ENCODE peak calls at places on chromosomes 12 and 14, in seven cellular contexts. H, N, O, T, K, I and X are unnamed samples.

GRCh38 chr12:106281056-106281782 is 21.3 kb upstream of the TCP11L2 start:
- DNase-seq in K (no peak), T (no peak), H (no peak), O (no peak), N (no peak), I (no peak), X (no peak)

GRCh38 chr12:92034858-92035401 is 110.7 kb downstream of the BTG1 start:
- DNase-seq in N (peak), H (peak), I (peak), K (peak), O (peak), T (no peak), X (no peak)

GRCh38 chr14:99946652-99947489 is 118.4 kb upstream of the EVL start:
- DNase-seq in H (no peak), K (no peak), T (peak), O (peak), I (no peak), N (peak), X (peak)

GRCh38 chr12:93772003-93772402 is 94.8 kb downstream of the CRADD start:
- DNase-seq in T (no peak), N (no peak), K (no peak), O (no peak), I (no peak), H (no peak), X (no peak)

GRCh38 chr12:15601210-15601800 is 187.9 kb downstream of the EPS8 start:
- DNase-seq in O (no peak), I (no peak), N (no peak), H (no peak), T (no peak), K (no peak), X (no peak)

GRCh38 chr14:75831971-75832370 is 149.8 kb downstream of the TGFB3 start:
- DNase-seq in I (no peak), K (no peak), H (no peak), T (no peak), O (peak), N (no peak), X (peak)

GRCh38 chr12:129901256-129901655 is 2.6 kb downstream of the TMEM132D start:
- DNase-seq in I (no peak), N (no peak), H (no peak), O (no peak), T (no peak), K (no peak), X (no peak)

GRCh38 chr12:76637807-76638206 is 78.2 kb upstream of the OSBPL8 start:
- DNase-seq in I (no peak), T (no peak), N (no peak), K (no peak), O (no peak), H (no peak), X (no peak)

GRCh38 chr14:90109858-90110257 is 48.1 kb downstream of the KCNK13 start:
- DNase-seq in I (no peak), K (peak), N (peak), T (peak), O (peak), H (peak), X (peak)

GRCh38 chr14:68736519-68736918 is 56.3 kb downstream of the ZFP36L1 start:
- DNase-seq in T (no peak), O (no peak), H (no peak), N (no peak), K (no peak), I (no peak), X (no peak)

GRCh38 chr12:77402726-77403125 is 337.4 kb upstream of the E2F7 start:
- DNase-seq in I (no peak), K (no peak), O (no peak), N (no peak), H (no peak), T (no peak), X (no peak)

GRCh38 chr12:1878695-1879094 is 39.8 kb downstream of the CACNA2D4 start:
- DNase-seq in N (peak), K (no peak), O (no peak), H (no peak), T (peak), I (no peak), X (no peak)

GRCh38 chr12:58745348-58746125 is 174.8 kb downstream of the LRIG3 start:
- DNase-seq in T (no peak), K (no peak), O (no peak), I (no peak), N (no peak), H (no peak), X (peak)

GRCh38 chr12:49789992-49790391 is 38.2 kb downstream of the NCKAP5L start:
- DNase-seq in N (no peak), I (no peak), O (no peak), K (no peak), H (peak), T (no peak), X (no peak)

GRCh38 chr12:12315838-12316237 is 34.2 kb downstream of the MANSC1 start:
- DNase-seq in K (no peak), H (no peak), I (no peak), N (no peak), T (no peak), O (no peak), X (no peak)

GRCh38 chr12:6792522-6793201 is 3.3 kb downstream of the CD4 start:
- DNase-seq in N (no peak), O (no peak), K (no peak), I (no peak), H (peak), T (no peak), X (no peak)

GRCh38 chr14:33532581-33532980 is 418.3 kb downstream of the EGLN3 start:
- DNase-seq in T (no peak), K (no peak), H (no peak), O (no peak), N (no peak), I (no peak), X (no peak)

GRCh38 chr14:36504805-36505192 is 15.2 kb downstream of the NKX2-1 start:
- DNase-seq in H (no peak), K (no peak), T (no peak), N (no peak), O (no peak), I (no peak), X (no peak)

GRCh38 chr14:24705840-24706239 is 71.8 kb upstream of the GZMB start:
- DNase-seq in H (no peak), N (no peak), I (peak), O (no peak), T (no peak), K (no peak), X (no peak)

GRCh38 chr12:27246774-27247173 is 2.7 kb downstream of the STK38L start:
- DNase-seq in I (no peak), T (no peak), K (no peak), H (no peak), O (no peak), N (no peak), X (no peak)

GRCh38 chr12:107760207-107760816 is 625 bp downstream of the PRDM4 start:
- DNase-seq in I (no peak), N (peak), T (peak), O (peak), K (no peak), H (peak), X (no peak)

GRCh38 chr14:32679927-32680612 is 258.6 kb upstream of the NPAS3 start:
- DNase-seq in T (no peak), H (no peak), I (no peak), K (no peak), N (no peak), O (no peak), X (no peak)

GRCh38 chr14:99357856-99358390 is 85.9 kb upstream of the BCL11B start:
- DNase-seq in I (no peak), N (no peak), H (no peak), K (no peak), T (no peak), O (no peak), X (no peak)

GRCh38 chr12:45670339-45671065 is 59.0 kb upstream of the ARID2 start:
- DNase-seq in K (no peak), T (no peak), O (no peak), N (no peak), I (peak), H (no peak), X (no peak)

GRCh38 chr12:57844725-57845477 is 1.6 kb downstream of the CTDSP2 start:
- DNase-seq in O (peak), I (no peak), T (no peak), N (peak), K (peak), H (peak), X (peak)

DNA sequence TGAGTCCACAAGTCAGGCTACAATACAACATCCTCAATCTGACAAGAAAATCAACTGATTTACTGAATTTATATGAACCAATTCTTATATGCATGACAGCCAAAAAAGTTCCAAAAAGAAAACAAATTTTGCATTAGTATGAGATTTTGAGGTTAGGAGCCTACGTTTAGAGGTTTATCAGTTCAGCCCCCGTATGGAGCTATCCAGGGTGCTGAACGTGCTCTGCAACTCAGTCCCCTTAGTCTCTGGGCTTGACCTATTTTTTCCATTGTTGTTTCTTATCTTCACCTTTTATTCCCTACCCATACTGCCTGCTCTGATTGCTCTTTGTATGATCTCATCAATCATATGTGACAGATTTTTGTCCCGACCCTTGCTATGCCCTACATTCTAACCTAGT is 693.0 kb downstream of the NRXN3 start:
- DNase-seq in N (no peak), T (peak), K (no peak), I (no peak), H (peak), O (peak), X (peak)
- TF ChIP-seq JUND in N (no peak), T (no peak), K (no peak), I (no peak), H (no peak), O (no peak), X (no peak)

GRCh38 chr14:67526676-67527459 is 6.2 kb upstream of the PLEKHH1 start:
- DNase-seq in N (peak), O (peak), I (peak), K (peak), H (peak), T (peak), X (peak)
- TF ChIP-seq JUND in N (no peak), O (no peak), I (no peak), K (no peak), H (no peak), T (no peak), X (no peak)

GRCh38 chr12:83408841-83409240 is 722.1 kb downstream of the TMTC2 start:
- DNase-seq in N (no peak), O (no peak), H (no peak), I (no peak), T (no peak), K (no peak), X (no peak)
- TF ChIP-seq JUND in N (no peak), O (no peak), H (no peak), I (no peak), T (no peak), K (no peak), X (no peak)

GRCh38 chr12:64670039-64670438 is 59.7 kb downstream of the RASSF3 start:
- DNase-seq in T (no peak), H (no peak), I (no peak), O (peak), K (no peak), N (peak), X (no peak)
- TF ChIP-seq JUND in T (no peak), H (no peak), I (no peak), O (no peak), K (no peak), N (no peak), X (no peak)

GRCh38 chr12:118650586-118650960 is 274.2 kb downstream of the SUDS3 start:
- DNase-seq in T (no peak), H (no peak), N (no peak), K (no peak), I (no peak), O (peak), X (no peak)
- TF ChIP-seq JUND in T (no peak), H (no peak), N (no peak), K (no peak), I (no peak), O (no peak), X (no peak)

GRCh38 chr14:73243341-73243740 is 6.0 kb downstream of the PAPLN start:
- DNase-seq in T (no peak), H (no peak), I (no peak), N (peak), K (no peak), O (no peak), X (no peak)

GRCh38 chr14:73240816-73241480 is 3.6 kb downstream of the PAPLN start:
- DNase-seq in N (peak), K (no peak), O (no peak), I (no peak), T (peak), H (no peak), X (no peak)

GRCh38 chr14:73243748-73244147 is 6.4 kb downstream of the PAPLN start:
- DNase-seq in K (no peak), I (no peak), O (no peak), T (no peak), H (no peak), N (peak), X (no peak)

GRCh38 chr14:73241481-73242165 is 4.3 kb downstream of the PAPLN start:
- DNase-seq in T (peak), N (peak), O (no peak), K (no peak), H (no peak), I (no peak), X (no peak)

GRCh38 chr14:73242274-73242960 is 5.1 kb downstream of the PAPLN start:
- DNase-seq in N (peak), O (no peak), H (no peak), K (no peak), I (peak), T (no peak), X (no peak)
- TF ChIP-seq JUND in N (no peak), O (no peak), H (no peak), K (no peak), I (no peak), T (no peak), X (no peak)

DNA sequence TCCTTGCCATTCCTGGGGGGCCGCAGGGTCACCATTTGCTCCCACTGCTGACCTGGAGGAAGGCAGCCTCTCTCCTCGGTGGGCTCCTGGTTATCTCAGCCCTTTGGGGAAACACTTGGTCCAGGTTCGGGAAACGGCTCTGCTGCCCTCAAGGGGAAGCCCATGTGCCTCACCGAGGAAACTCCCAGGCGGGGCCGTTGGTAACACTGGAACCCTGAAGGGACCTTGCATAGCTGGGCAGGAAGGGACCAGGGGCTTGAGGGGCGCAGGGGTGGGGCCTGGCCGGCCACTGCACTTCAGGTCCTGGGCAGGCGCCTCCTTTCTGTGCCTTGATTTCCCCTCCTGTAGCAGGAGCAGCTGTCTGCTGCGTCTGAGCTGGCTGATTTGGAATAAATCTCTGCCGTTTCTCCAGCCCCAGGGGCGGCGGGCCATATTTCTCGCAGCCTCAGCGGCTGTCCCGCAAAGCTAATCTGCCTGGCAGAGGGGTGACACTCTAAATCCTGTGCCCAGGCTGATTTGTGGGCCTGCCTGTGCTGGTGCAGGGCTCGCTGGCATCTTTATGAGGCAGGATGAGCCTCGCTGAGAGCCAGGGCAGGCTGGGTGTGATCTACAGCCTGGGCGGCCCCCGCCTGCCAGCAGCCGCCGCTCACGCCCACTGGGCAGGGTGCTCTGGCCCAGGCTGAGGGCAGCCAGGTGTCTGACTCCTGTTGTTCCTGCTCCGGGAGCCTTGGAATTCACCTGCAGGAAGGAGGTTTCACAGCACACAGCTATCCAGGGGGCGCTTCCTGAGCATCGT is 49.7 kb downstream of the KIF26A start:
- DNase-seq in I (no peak), H (no peak), T (no peak), O (no peak), K (no peak), N (no peak), X (peak)
- TF ChIP-seq JUND in I (no peak), H (no peak), T (no peak), O (no peak), K (no peak), N (no peak), X (no peak)

DNA sequence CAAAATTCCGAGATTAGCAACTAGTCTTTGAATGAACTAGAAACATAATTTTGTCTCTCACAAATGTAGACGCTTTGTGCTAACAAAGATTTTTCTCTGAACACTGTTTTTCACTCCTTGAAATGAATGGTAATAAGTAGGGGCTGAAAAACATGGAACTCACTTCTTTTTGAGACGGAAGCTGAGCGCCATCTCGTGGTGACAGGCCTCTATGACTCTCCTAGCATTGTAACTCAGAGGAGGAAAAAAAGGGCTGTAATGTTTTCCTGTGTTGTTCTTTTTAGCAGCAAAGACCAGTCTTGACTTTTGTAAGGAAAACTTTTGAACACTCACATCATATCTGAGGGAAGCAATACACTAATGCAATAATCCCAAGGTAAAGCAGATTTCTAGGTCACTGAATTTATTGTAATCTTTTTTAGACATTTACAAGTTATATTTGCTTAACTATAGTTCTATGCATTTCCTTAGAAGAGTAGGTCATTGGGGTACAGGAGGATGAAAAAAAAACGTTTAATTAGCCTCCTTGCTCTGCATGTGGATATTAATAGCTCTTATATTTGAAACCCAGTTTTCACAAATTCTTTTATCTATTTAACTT is 157.3 kb upstream of the FOXG1 start:
- DNase-seq in I (no peak), O (peak), N (peak), K (peak), T (peak), H (peak), X (peak)
- TF ChIP-seq JUND in I (no peak), O (no peak), N (no peak), K (no peak), T (no peak), H (no peak), X (no peak)